ENCODE peak calls at places on chromosomes 1 and 21, in four cellular contexts. One of them, this sample, is unnamed.

GRCh38 chr1:199089393-199090122 is 450.7 kb downstream of the PTPRC start:
- DNase-seq in breast epithelium: no peak
- DNase-seq in OCI-LY7: peak; percentile 76
- DNase-seq in neuronal stem cell: no peak
- DNase-seq in this sample: no peak

GRCh38 chr1:108560143-108560429 is 186 bp downstream of the EEIG2 start:
- DNase-seq in breast epithelium: no peak
- DNase-seq in OCI-LY7: no peak
- DNase-seq in neuronal stem cell: no peak
- DNase-seq in this sample: no peak

GRCh38 chr1:78254517-78254916 is 208.8 kb downstream of the GIPC2 start:
- DNase-seq in breast epithelium: no peak
- DNase-seq in OCI-LY7: no peak
- DNase-seq in neuronal stem cell: no peak
- DNase-seq in this sample: no peak

GRCh38 chr1:231590453-231591198 is 36.0 kb upstream of the DISC1 start:
- DNase-seq in breast epithelium: no peak
- DNase-seq in OCI-LY7: peak; percentile 68
- DNase-seq in neuronal stem cell: peak; percentile 14
- DNase-seq in this sample: no peak

GRCh38 chr1:201062511-201063189 is 39.1 kb upstream of the KIF21B start:
- DNase-seq in breast epithelium: no peak
- DNase-seq in OCI-LY7: no peak
- DNase-seq in neuronal stem cell: peak; percentile 30
- DNase-seq in this sample: no peak

GRCh38 chr1:197787623-197788536 is 12.6 kb upstream of the DENND1B start:
- DNase-seq in breast epithelium: no peak
- DNase-seq in OCI-LY7: no peak
- DNase-seq in neuronal stem cell: no peak
- DNase-seq in this sample: no peak

GRCh38 chr1:23568608-23569383 is 9.5 kb upstream of the ID3 start:
- DNase-seq in breast epithelium: no peak
- DNase-seq in OCI-LY7: no peak
- DNase-seq in neuronal stem cell: no peak
- DNase-seq in this sample: no peak

GRCh38 chr21:28644762-28645161 is 347.9 kb downstream of the LTN1 start:
- DNase-seq in breast epithelium: peak; percentile 35
- DNase-seq in OCI-LY7: no peak
- DNase-seq in neuronal stem cell: no peak
- DNase-seq in this sample: no peak

GRCh38 chr21:24486973-24487372 is 1120.3 kb downstream of the MRPL39 start:
- DNase-seq in breast epithelium: no peak
- DNase-seq in OCI-LY7: no peak
- DNase-seq in neuronal stem cell: no peak
- DNase-seq in this sample: no peak

GRCh38 chr1:110515896-110516295 is 3.1 kb downstream of the KCNA10 start:
- DNase-seq in breast epithelium: no peak
- DNase-seq in OCI-LY7: no peak
- DNase-seq in neuronal stem cell: no peak
- DNase-seq in this sample: no peak

GRCh38 chr1:176938375-176938774 is 226.1 kb downstream of the ASTN1 start:
- DNase-seq in breast epithelium: no peak
- DNase-seq in OCI-LY7: no peak
- DNase-seq in neuronal stem cell: no peak
- DNase-seq in this sample: no peak

GRCh38 chr1:65958561-65959350 is 166.1 kb downstream of the PDE4B start:
- DNase-seq in breast epithelium: no peak
- DNase-seq in OCI-LY7: peak; percentile 59
- DNase-seq in neuronal stem cell: peak; percentile 59
- DNase-seq in this sample: no peak

GRCh38 chr1:7402548-7402850 is 368.6 kb upstream of the VAMP3 start:
- DNase-seq in breast epithelium: no peak
- DNase-seq in OCI-LY7: no peak
- DNase-seq in neuronal stem cell: no peak
- DNase-seq in this sample: no peak

GRCh38 chr1:75539230-75540116 is 71.4 kb downstream of the SLC44A5 start:
- DNase-seq in breast epithelium: no peak
- DNase-seq in OCI-LY7: no peak
- DNase-seq in neuronal stem cell: no peak
- DNase-seq in this sample: no peak

GRCh38 chr1:23911924-23912323 is 1.2 kb downstream of the CNR2 start:
- DNase-seq in breast epithelium: no peak
- DNase-seq in OCI-LY7: peak; percentile 41
- DNase-seq in neuronal stem cell: no peak
- DNase-seq in this sample: no peak

GRCh38 chr21:41526478-41527087 is 18.6 kb upstream of the TMPRSS2 start:
- DNase-seq in breast epithelium: no peak
- DNase-seq in OCI-LY7: no peak
- DNase-seq in neuronal stem cell: no peak
- DNase-seq in this sample: no peak

GRCh38 chr1:24486296-24487065 is 16.2 kb upstream of the RCAN3 start:
- DNase-seq in breast epithelium: no peak
- DNase-seq in OCI-LY7: peak; percentile 57
- DNase-seq in neuronal stem cell: no peak
- DNase-seq in this sample: no peak

GRCh38 chr1:16215882-16216753 is 3.7 kb upstream of the ARHGEF19 start:
- DNase-seq in breast epithelium: peak; percentile 72
- DNase-seq in OCI-LY7: peak; percentile 93
- DNase-seq in neuronal stem cell: peak; percentile 93
- DNase-seq in this sample: peak; percentile 92

GRCh38 chr1:115893545-115893944 is 52.6 kb upstream of the NHLH2 start:
- DNase-seq in breast epithelium: no peak
- DNase-seq in OCI-LY7: no peak
- DNase-seq in neuronal stem cell: no peak
- DNase-seq in this sample: no peak

GRCh38 chr1:91622586-91622985 is 121.9 kb downstream of the CDC7 start:
- DNase-seq in breast epithelium: peak; percentile 87
- DNase-seq in OCI-LY7: no peak
- DNase-seq in neuronal stem cell: no peak
- DNase-seq in this sample: peak; percentile 42

GRCh38 chr1:181076852-181077251 is 11.6 kb upstream of the IER5 start:
- DNase-seq in breast epithelium: no peak
- DNase-seq in OCI-LY7: no peak
- DNase-seq in neuronal stem cell: no peak
- DNase-seq in this sample: no peak

GRCh38 chr1:8667869-8668595 is 149.4 kb downstream of the RERE start:
- DNase-seq in breast epithelium: no peak
- DNase-seq in OCI-LY7: no peak
- DNase-seq in neuronal stem cell: no peak
- DNase-seq in this sample: no peak

GRCh38 chr1:7177438-7178126 is 392.3 kb downstream of the CAMTA1 start:
- DNase-seq in breast epithelium: no peak
- DNase-seq in OCI-LY7: no peak
- DNase-seq in neuronal stem cell: peak; percentile 24
- DNase-seq in this sample: no peak

GRCh38 chr1:81548918-81549587 is 251.7 kb upstream of the ADGRL2 start:
- DNase-seq in breast epithelium: no peak
- DNase-seq in OCI-LY7: no peak
- DNase-seq in neuronal stem cell: no peak
- DNase-seq in this sample: no peak

GRCh38 chr21:43911015-43911934 is 46.3 kb downstream of the AGPAT3 start:
- DNase-seq in breast epithelium: no peak
- DNase-seq in OCI-LY7: no peak
- DNase-seq in neuronal stem cell: no peak
- DNase-seq in this sample: peak; percentile 65

GRCh38 chr1:86068841-86069756 is 87.5 kb downstream of the COL24A1 start:
- DNase-seq in breast epithelium: no peak
- DNase-seq in OCI-LY7: no peak
- DNase-seq in neuronal stem cell: no peak
- DNase-seq in this sample: no peak

DNA sequence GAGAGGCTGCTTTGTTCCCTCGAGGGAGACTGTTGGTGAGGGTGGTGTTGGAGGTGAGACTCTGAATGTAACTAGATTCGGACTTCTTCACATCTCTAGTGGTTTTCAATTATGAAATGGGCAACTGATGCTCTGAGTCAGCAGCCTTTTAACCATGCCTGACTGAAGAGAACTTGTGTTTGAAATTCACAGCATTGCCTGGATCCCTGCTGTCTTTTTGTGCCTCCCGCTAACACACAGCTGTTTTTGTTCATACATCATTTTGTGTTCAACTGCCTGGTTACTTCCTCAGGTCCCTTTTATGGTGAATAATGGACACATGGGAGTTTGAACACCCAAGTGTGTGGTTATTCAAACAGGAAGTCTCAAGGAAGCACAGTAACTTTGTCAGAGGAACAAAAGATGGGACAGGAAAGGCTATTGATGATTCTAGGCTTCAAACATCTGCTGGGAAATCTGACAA is 16.8 kb downstream of the LAMC1 start:
- DNase-seq in breast epithelium: no peak
- DNase-seq in OCI-LY7: peak; percentile 48
- DNase-seq in neuronal stem cell: no peak
- DNase-seq in this sample: no peak
- H3K4me3 ChIP-seq in breast epithelium: peak overlapping the region; percentile 32
- H3K4me3 ChIP-seq in OCI-LY7: no peak overlapping the region
- H3K4me3 ChIP-seq in neuronal stem cell: no peak overlapping the region
- H3K4me3 ChIP-seq in this sample: no peak overlapping the region

GRCh38 chr1:56390934-56391731 is 188.2 kb downstream of the PLPP3 start:
- DNase-seq in breast epithelium: no peak
- DNase-seq in OCI-LY7: no peak
- DNase-seq in neuronal stem cell: no peak
- DNase-seq in this sample: no peak

GRCh38 chr1:56385314-56385713 is 194.0 kb downstream of the PLPP3 start:
- DNase-seq in breast epithelium: no peak
- DNase-seq in OCI-LY7: no peak
- DNase-seq in neuronal stem cell: no peak
- DNase-seq in this sample: no peak

GRCh38 chr1:56389813-56390539 is 189.4 kb downstream of the PLPP3 start:
- DNase-seq in breast epithelium: peak; percentile 24
- DNase-seq in OCI-LY7: no peak
- DNase-seq in neuronal stem cell: peak; percentile 38
- DNase-seq in this sample: no peak

GRCh38 chr1:56390540-56390867 is 188.9 kb downstream of the PLPP3 start:
- DNase-seq in breast epithelium: no peak
- DNase-seq in OCI-LY7: no peak
- DNase-seq in neuronal stem cell: no peak
- DNase-seq in this sample: no peak

GRCh38 chr1:56387071-56387747 is 192.2 kb downstream of the PLPP3 start:
- DNase-seq in breast epithelium: no peak
- DNase-seq in OCI-LY7: no peak
- DNase-seq in neuronal stem cell: no peak
- DNase-seq in this sample: no peak
- H3K4me1 ChIP-seq in breast epithelium: no peaks in the 10 kb centered on the region
- H3K4me1 ChIP-seq in OCI-LY7: no peaks in the 10 kb centered on the region
- H3K4me1 ChIP-seq in neuronal stem cell: peaks cover 9% of the 10 kb centered on the region
- H3K4me1 ChIP-seq in this sample: peaks cover 23% of the 10 kb centered on the region

GRCh38 chr1:179146476-179146875 is 64.6 kb downstream of the TOR3A start:
- DNase-seq in breast epithelium: no peak
- DNase-seq in OCI-LY7: no peak
- DNase-seq in neuronal stem cell: no peak
- DNase-seq in this sample: no peak
- H3K4me3 ChIP-seq in breast epithelium: no peak overlapping the region
- H3K4me3 ChIP-seq in OCI-LY7: no peak overlapping the region
- H3K4me3 ChIP-seq in neuronal stem cell: no peak overlapping the region
- H3K4me3 ChIP-seq in this sample: no peak overlapping the region

GRCh38 chr1:228496494-228496893 is 9.3 kb downstream of the RNF187 start:
- DNase-seq in breast epithelium: no peak
- DNase-seq in OCI-LY7: no peak
- DNase-seq in neuronal stem cell: no peak
- DNase-seq in this sample: no peak
- H3K4me1 ChIP-seq in breast epithelium: no peaks in the 10 kb centered on the region
- H3K4me1 ChIP-seq in OCI-LY7: peaks cover 19% of the 10 kb centered on the region
- H3K4me1 ChIP-seq in neuronal stem cell: no peaks in the 10 kb centered on the region
- H3K4me1 ChIP-seq in this sample: no peaks in the 10 kb centered on the region

GRCh38 chr1:227730630-227731151 is 4.4 kb downstream of the JMJD4 start:
- DNase-seq in breast epithelium: no peak
- DNase-seq in OCI-LY7: no peak
- DNase-seq in neuronal stem cell: no peak
- DNase-seq in this sample: no peak

GRCh38 chr1:227729881-227730629 is 5.0 kb downstream of the JMJD4 start:
- DNase-seq in breast epithelium: no peak
- DNase-seq in OCI-LY7: peak; percentile 69
- DNase-seq in neuronal stem cell: peak; percentile 31
- DNase-seq in this sample: no peak

GRCh38 chr1:227728892-227729143 is 6.3 kb downstream of the JMJD4 start:
- DNase-seq in breast epithelium: no peak
- DNase-seq in OCI-LY7: no peak
- DNase-seq in neuronal stem cell: no peak
- DNase-seq in this sample: no peak

GRCh38 chr1:227728059-227728891 is 6.8 kb downstream of the JMJD4 start:
- DNase-seq in breast epithelium: peak; percentile 67
- DNase-seq in OCI-LY7: peak; percentile 79
- DNase-seq in neuronal stem cell: peak; percentile 62
- DNase-seq in this sample: peak; percentile 85

DNA sequence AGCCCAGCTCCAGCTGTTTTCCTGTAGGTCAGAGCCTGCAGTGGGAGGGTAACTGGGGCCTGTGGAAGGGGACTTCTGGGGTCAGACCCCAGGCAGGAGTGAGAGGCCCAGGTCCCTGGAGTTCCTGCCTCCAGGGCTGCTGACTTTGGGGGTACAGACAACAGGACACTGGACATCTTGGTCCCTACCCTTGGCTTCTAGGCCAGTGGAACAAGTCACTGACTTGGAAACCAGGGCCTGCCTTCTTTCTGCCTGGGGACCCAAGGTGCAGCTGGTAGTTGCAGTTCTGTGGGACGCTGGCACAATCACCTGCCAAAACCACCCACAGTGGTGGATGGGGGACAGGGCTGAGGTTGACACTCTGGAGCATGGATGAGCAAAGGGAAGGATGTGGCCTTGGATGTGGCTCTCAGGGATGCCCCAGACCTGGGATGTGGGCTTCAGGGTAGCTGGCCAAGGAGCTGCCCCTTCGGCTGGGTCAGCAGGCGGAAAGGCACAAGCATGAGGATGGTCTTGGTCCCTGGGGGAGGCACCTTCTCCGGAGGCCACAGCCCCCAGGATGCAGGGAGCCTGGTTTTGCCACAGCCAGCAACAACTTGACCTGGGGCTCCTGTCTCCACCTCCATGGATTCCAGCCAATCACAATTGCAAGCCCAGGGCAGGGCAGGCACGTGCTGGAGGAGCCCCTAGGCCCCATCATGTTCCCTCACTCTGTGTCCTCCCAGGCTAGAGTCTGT is 5.8 kb downstream of the JMJD4 start:
- DNase-seq in breast epithelium: no peak
- DNase-seq in OCI-LY7: no peak
- DNase-seq in neuronal stem cell: no peak
- DNase-seq in this sample: no peak
- H3K4me3 ChIP-seq in breast epithelium: peak overlapping the region; percentile 65
- H3K4me3 ChIP-seq in OCI-LY7: peak overlapping the region; percentile 69
- H3K4me3 ChIP-seq in neuronal stem cell: peak overlapping the region; percentile 58
- H3K4me3 ChIP-seq in this sample: peak overlapping the region; percentile 77

GRCh38 chr21:33208534-33208933 is 21.2 kb upstream of the IFNAR2 start:
- DNase-seq in breast epithelium: no peak
- DNase-seq in OCI-LY7: peak; percentile 64
- DNase-seq in neuronal stem cell: no peak
- DNase-seq in this sample: no peak
- H3K4me1 ChIP-seq in breast epithelium: no peaks in the 10 kb centered on the region
- H3K4me1 ChIP-seq in OCI-LY7: peaks cover 74% of the 10 kb centered on the region
- H3K4me1 ChIP-seq in neuronal stem cell: no peaks in the 10 kb centered on the region
- H3K4me1 ChIP-seq in this sample: peaks cover 11% of the 10 kb centered on the region